ENCODE peak calls at places on chromosomes 13 and 19, in ten cellular contexts. O, H, I, Q, M, K, G, A, C and P are unnamed samples.

GRCh38 chr19:44648536-44649370 is 5.0 kb downstream of the PVR start:
- DNase-seq in I (no peak), C (peak), M (no peak), Q (peak), H (no peak), K (no peak), G (no peak), A (no peak), O (no peak), P (no peak)

GRCh38 chr19:16067205-16067938 is 8.9 kb upstream of the TPM4 start:
- DNase-seq in H (no peak), C (peak), M (peak), A (no peak), G (no peak), Q (no peak), I (no peak), O (peak), K (no peak), P (peak)

GRCh38 chr13:76769238-76769859 is 116.9 kb downstream of the KCTD12 start:
- DNase-seq in O (no peak), A (no peak), G (no peak), Q (no peak), I (no peak), H (no peak), C (peak), K (no peak), M (no peak), P (no peak)

GRCh38 chr19:54355675-54356074 is 9.1 kb downstream of the LAIR1 start:
- DNase-seq in A (no peak), M (no peak), K (no peak), G (no peak), Q (no peak), H (no peak), O (peak), I (no peak), C (no peak), P (no peak)

GRCh38 chr13:112814905-112815585 is 125.2 kb downstream of the ATP11A start:
- DNase-seq in O (no peak), Q (no peak), G (no peak), A (no peak), C (peak), I (no peak), K (no peak), M (no peak), H (no peak), P (peak)

GRCh38 chr19:47102561-47103135 is 10.9 kb downstream of the ZC3H4 start:
- DNase-seq in C (no peak), I (no peak), M (no peak), O (no peak), K (no peak), G (no peak), Q (no peak), H (no peak), A (no peak), P (no peak)

GRCh38 chr19:4660181-4660791 is 9.9 kb downstream of the MYDGF start:
- DNase-seq in O (no peak), K (no peak), Q (no peak), M (no peak), I (peak), H (no peak), C (no peak), A (no peak), G (peak), P (no peak)

GRCh38 chr13:98959299-98959698 is 18.6 kb downstream of the DOCK9 start:
- DNase-seq in M (no peak), I (no peak), K (no peak), C (no peak), O (no peak), G (no peak), H (no peak), Q (no peak), A (peak), P (no peak)